ENCODE peak calls at places on chromosomes 7 and 10, in nine cellular contexts. F, O, C, R, Z, S, Q, T and G are unnamed samples. For H3K9me2, the result is how much of the 10 kb centered on the place peaks cover.

GRCh38 chr10:132987671-132988571 is 45.6 kb upstream of the CFAP46 start:
- DNase-seq in C (no peak), F (no peak), T (no peak), R (no peak), O (peak), S (no peak), Q (no peak), Z (peak), G (peak)

GRCh38 chr10:56604624-56605023 is 243.6 kb upstream of the ZWINT start:
- DNase-seq in S (no peak), O (no peak), Z (no peak), T (no peak), C (no peak), R (no peak), Q (no peak), F (no peak), G (no peak)

GRCh38 chr10:49613160-49613881 is 516 bp upstream of the CHAT start:
- DNase-seq in T (no peak), R (peak), F (no peak), Z (no peak), O (no peak), Q (no peak), S (no peak), C (no peak), G (no peak)

GRCh38 chr10:114872519-114873087 is 51.0 kb downstream of the FHIP2A start:
- DNase-seq in R (no peak), F (no peak), Q (no peak), S (no peak), Z (no peak), T (no peak), O (no peak), C (no peak), G (no peak)

GRCh38 chr7:99379043-99379577 is 4.6 kb downstream of the ARPC1B start:
- DNase-seq in S (peak), O (peak), T (peak), F (no peak), Q (peak), Z (no peak), C (peak), R (no peak), G (peak)

GRCh38 chr7:30173058-30173897 is 38.5 kb downstream of the MTURN start:
- DNase-seq in F (no peak), R (no peak), T (no peak), S (peak), Q (peak), C (peak), O (peak), Z (peak), G (peak)

GRCh38 chr7:157932498-157933218 is 595.9 kb downstream of the DNAJB6 start:
- DNase-seq in F (peak), S (peak), Z (no peak), O (no peak), T (no peak), Q (no peak), R (no peak), C (no peak), G (peak)

GRCh38 chr10:78852856-78853255 is 215.9 kb upstream of the ZMIZ1 start:
- DNase-seq in Z (no peak), T (no peak), C (no peak), S (peak), O (no peak), Q (peak), F (peak), R (peak), G (peak)

GRCh38 chr10:113309791-113310190 is 243.1 kb upstream of the HABP2 start:
- DNase-seq in Z (no peak), T (no peak), C (no peak), R (no peak), F (no peak), Q (no peak), S (no peak), O (no peak), G (no peak)

GRCh38 chr10:628386-629045 is 61.0 kb downstream of the DIP2C start:
- DNase-seq in R (no peak), F (no peak), T (no peak), Z (peak), O (no peak), S (no peak), C (no peak), Q (no peak), G (no peak)

GRCh38 chr10:132096223-132096622 is 30.5 kb downstream of the JAKMIP3 start:
- DNase-seq in O (peak), F (peak), R (no peak), Z (no peak), S (peak), T (no peak), C (peak), Q (no peak), G (peak)

GRCh38 chr10:100057948-100058347 is 23.7 kb downstream of the CPN1 start:
- DNase-seq in R (no peak), O (no peak), Z (no peak), C (no peak), Q (no peak), S (no peak), F (no peak), T (no peak), G (no peak)

DNA sequence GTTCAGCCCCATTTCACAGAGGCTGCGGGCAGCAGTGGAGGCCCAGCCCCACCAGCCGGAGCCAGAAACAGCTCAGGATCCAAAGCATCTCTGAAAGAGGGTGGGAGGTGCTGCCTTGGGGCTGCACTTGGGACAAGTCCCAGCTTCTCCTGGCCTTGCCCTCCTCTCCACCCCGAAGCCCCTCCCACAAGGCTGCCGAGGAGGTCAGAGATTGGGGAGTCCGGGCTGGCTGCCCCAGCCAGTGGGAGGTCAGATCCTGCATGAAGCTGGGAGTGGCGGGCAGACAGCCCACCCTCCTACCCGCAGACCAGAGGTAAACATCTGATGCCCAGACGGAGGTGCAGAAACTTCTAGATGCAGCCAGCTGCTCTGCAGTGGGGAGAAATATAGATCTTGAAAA is 36.8 kb upstream of the GNA12 start:
- DNase-seq in Z (peak), O (no peak), C (no peak), F (no peak), Q (no peak), R (peak), S (no peak), T (no peak), G (no peak)
- H3K9me2 ChIP-seq in Z (under half), O (under half), C (under half), F (under half), Q (under half), R (under half), S (under half), T (under half), G (under half)

GRCh38 chr7:25858562-25859411 is 293.2 kb upstream of the NFE2L3 start:
- DNase-seq in C (no peak), Z (no peak), R (peak), F (no peak), O (peak), S (no peak), T (no peak), Q (no peak), G (no peak)
- H3K4me3 ChIP-seq in C (no peak), Z (no peak), R (peak), F (no peak), O (no peak), S (no peak), T (no peak), Q (no peak), G (no peak)

GRCh38 chr10:51312817-51313216 is 238.5 kb downstream of the PRKG1 start:
- DNase-seq in O (no peak), T (no peak), Z (no peak), Q (no peak), F (no peak), C (no peak), S (no peak), R (no peak), G (no peak)

GRCh38 chr10:51311232-51311631 is 236.9 kb downstream of the PRKG1 start:
- DNase-seq in Q (no peak), Z (no peak), T (no peak), S (peak), C (no peak), R (no peak), F (no peak), O (no peak), G (peak)

GRCh38 chr10:51313259-51313658 is 239.0 kb downstream of the PRKG1 start:
- DNase-seq in O (peak), Z (no peak), S (no peak), T (no peak), C (no peak), R (no peak), F (no peak), Q (no peak), G (no peak)

GRCh38 chr10:51314079-51314835 is 240.0 kb downstream of the PRKG1 start:
- DNase-seq in T (no peak), Q (no peak), O (no peak), S (no peak), F (no peak), C (no peak), Z (no peak), R (no peak), G (no peak)
- H3K9me2 ChIP-seq in T (under half), Q (under half), O (under half), S (under half), F (under half), C (under half), Z (under half), R (under half), G (under half)

GRCh38 chr7:73980206-73980605 is 47.8 kb upstream of the ELN start:
- DNase-seq in Q (no peak), Z (peak), F (no peak), C (no peak), R (no peak), S (no peak), T (no peak), O (no peak), G (no peak)

GRCh38 chr7:73984481-73985205 is 43.3 kb upstream of the ELN start:
- DNase-seq in S (no peak), C (no peak), F (no peak), Z (no peak), O (no peak), R (no peak), T (no peak), Q (no peak), G (no peak)

GRCh38 chr7:73985737-73986141 is 42.2 kb upstream of the ELN start:
- DNase-seq in Q (no peak), R (no peak), T (no peak), Z (peak), F (no peak), S (no peak), C (no peak), O (no peak), G (no peak)

GRCh38 chr7:73986158-73986631 is 41.8 kb upstream of the ELN start:
- DNase-seq in R (no peak), F (no peak), Q (no peak), Z (peak), T (no peak), C (no peak), O (peak), S (no peak), G (peak)

GRCh38 chr7:73983437-73984164 is 44.4 kb upstream of the ELN start:
- DNase-seq in O (no peak), Q (no peak), F (no peak), C (no peak), Z (peak), R (no peak), T (no peak), S (no peak), G (no peak)
- H3K4me3 ChIP-seq in O (no peak), Q (no peak), F (no peak), C (no peak), Z (no peak), R (no peak), T (no peak), S (no peak), G (no peak)

GRCh38 chr7:52711951-52712350 is 323.5 kb upstream of the POM121L12 start:
- DNase-seq in Z (no peak), C (no peak), S (no peak), T (peak), Q (peak), R (no peak), O (no peak), F (no peak), G (no peak)
- H3K9me2 ChIP-seq in Z (under half), C (under half), S (under half), T (under half), Q (under half), R (under half), O (under half), F (under half), G (under half)

GRCh38 chr10:125151824-125152634 is 8.3 kb downstream of the CTBP2 start:
- DNase-seq in R (peak), Q (no peak), S (no peak), C (no peak), Z (no peak), O (peak), F (no peak), T (no peak), G (no peak)

GRCh38 chr10:125153693-125154490 is 6.5 kb downstream of the CTBP2 start:
- DNase-seq in O (peak), S (peak), R (no peak), Z (no peak), F (no peak), C (no peak), Q (no peak), T (no peak), G (peak)

GRCh38 chr10:125154529-125154928 is 5.8 kb downstream of the CTBP2 start:
- DNase-seq in T (no peak), O (no peak), Z (no peak), F (no peak), Q (no peak), C (no peak), R (no peak), S (no peak), G (no peak)

GRCh38 chr10:125151170-125151823 is 9.1 kb downstream of the CTBP2 start:
- DNase-seq in O (no peak), T (no peak), S (no peak), R (no peak), C (no peak), Z (no peak), Q (no peak), F (no peak), G (no peak)

GRCh38 chr10:125152646-125153368 is 7.6 kb downstream of the CTBP2 start:
- DNase-seq in S (no peak), C (no peak), T (no peak), Z (no peak), Q (no peak), F (no peak), R (no peak), O (no peak), G (peak)
- H3K4me3 ChIP-seq in S (no peak), C (no peak), T (no peak), Z (no peak), Q (no peak), F (peak), R (peak), O (peak), G (no peak)

GRCh38 chr10:124151466-124152095 is 58.2 kb upstream of the CHST15 start:
- DNase-seq in C (no peak), Q (no peak), T (no peak), Z (no peak), S (no peak), F (no peak), O (no peak), R (no peak), G (no peak)

GRCh38 chr10:124152139-124152780 is 58.9 kb upstream of the CHST15 start:
- DNase-seq in O (peak), T (no peak), Q (no peak), C (peak), Z (no peak), R (no peak), S (peak), F (peak), G (peak)

GRCh38 chr10:124149681-124150080 is 56.3 kb upstream of the CHST15 start:
- DNase-seq in Q (peak), F (no peak), O (no peak), T (peak), R (no peak), Z (peak), S (no peak), C (no peak), G (no peak)

GRCh38 chr10:124150189-124150806 is 56.9 kb upstream of the CHST15 start:
- DNase-seq in Q (no peak), S (no peak), T (peak), R (no peak), O (no peak), F (no peak), C (no peak), Z (no peak), G (no peak)

DNA sequence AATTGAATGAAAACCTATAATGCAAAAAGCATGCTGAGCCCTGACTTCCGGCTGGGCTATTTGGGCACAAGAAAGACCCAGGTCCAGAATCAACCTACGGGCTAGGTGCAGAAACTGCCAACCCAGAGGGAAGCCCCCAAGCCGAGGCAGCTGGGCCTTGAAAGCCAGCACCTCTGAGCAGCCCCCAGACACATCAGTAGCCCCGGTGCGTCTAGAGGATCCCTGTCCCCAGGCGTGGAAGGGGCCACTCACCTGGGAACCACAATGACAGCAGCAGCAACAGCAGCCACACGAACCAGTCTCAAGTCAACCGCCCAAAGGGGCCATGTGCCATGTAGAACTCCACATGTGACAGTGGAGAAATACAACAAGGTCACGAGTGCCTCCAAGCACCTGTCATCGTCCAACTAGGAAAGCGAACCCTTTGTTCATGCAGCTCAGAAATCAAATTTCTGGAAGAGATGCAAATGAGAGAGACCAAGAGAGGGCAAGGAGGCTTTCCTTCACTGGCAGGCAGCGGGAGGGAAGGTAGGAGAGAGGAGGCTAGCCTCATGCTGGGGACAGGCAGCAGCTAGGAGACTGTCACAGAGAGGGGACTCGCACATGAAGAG is 57.5 kb upstream of the CHST15 start:
- DNase-seq in Z (no peak), C (no peak), F (no peak), R (no peak), T (no peak), O (no peak), Q (no peak), S (no peak), G (no peak)
- H3K9me2 ChIP-seq in Z (under half), C (under half), F (under half), R (under half), T (under half), O (under half), Q (under half), S (under half), G (under half)

GRCh38 chr7:41708621-41709358 is 5.9 kb upstream of the INHBA start:
- DNase-seq in F (no peak), C (no peak), T (no peak), S (no peak), O (no peak), Q (no peak), Z (no peak), R (no peak), G (no peak)

GRCh38 chr7:41709621-41710020 is 6.7 kb upstream of the INHBA start:
- DNase-seq in R (no peak), Q (no peak), Z (no peak), C (no peak), F (no peak), S (peak), O (no peak), T (no peak), G (peak)

GRCh38 chr7:41705109-41705871 is 2.4 kb upstream of the INHBA start:
- DNase-seq in Q (peak), F (no peak), T (peak), R (peak), O (peak), Z (peak), S (peak), C (peak), G (peak)

GRCh38 chr7:41702635-41703371 is at the start of gene INHBA:
- DNase-seq in O (peak), S (peak), F (no peak), T (no peak), R (no peak), Z (peak), Q (no peak), C (peak), G (peak)

DNA sequence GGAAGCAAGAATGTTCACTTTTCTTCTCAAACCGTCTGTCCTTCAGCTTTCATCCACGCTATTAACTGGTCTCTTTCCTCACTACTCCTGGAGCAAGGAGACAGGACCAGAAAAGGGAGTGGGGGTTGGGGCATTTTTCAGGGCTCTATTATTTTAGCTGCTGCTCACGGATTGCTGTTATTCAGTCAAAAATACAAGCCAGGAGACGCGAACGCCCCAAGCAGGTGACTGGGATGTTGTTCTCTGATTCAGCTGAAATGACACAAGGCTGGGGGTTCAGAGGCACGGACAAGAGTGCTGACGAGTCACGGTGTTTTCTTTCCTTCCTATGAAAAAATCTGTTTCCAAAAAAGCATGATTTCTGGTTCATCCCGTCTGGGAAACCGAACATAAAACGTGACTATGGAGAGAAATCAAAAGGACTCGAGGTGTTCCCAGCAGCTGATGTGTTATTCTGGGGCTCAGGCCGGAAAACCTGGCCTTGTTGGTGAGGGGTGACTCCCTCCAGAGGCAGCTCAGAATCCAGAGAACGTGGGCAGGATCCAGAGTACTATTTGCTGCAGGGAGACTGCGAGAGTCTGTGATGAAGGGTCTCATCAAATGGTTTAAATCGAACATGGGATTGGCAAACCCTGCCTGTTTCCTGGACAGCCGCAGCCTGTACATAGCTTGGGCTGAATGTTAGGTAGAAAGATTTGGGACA is 3.5 kb upstream of the INHBA start:
- DNase-seq in O (no peak), S (peak), F (no peak), T (no peak), R (peak), Z (no peak), C (no peak), Q (no peak), G (no peak)
- H3K4me3 ChIP-seq in O (no peak), S (peak), F (no peak), T (peak), R (peak), Z (peak), C (no peak), Q (no peak), G (no peak)

GRCh38 chr7:96233084-96233483 is 88.8 kb downstream of the SLC25A13 start:
- DNase-seq in R (no peak), Q (no peak), T (no peak), S (no peak), C (no peak), Z (no peak), F (no peak), O (no peak), G (no peak)

GRCh38 chr7:96224073-96224472 is 97.8 kb downstream of the SLC25A13 start:
- DNase-seq in O (no peak), Z (no peak), C (no peak), Q (no peak), R (no peak), T (no peak), S (no peak), F (no peak), G (no peak)

GRCh38 chr7:96225251-96225650 is 96.6 kb downstream of the SLC25A13 start:
- DNase-seq in Z (no peak), O (no peak), C (no peak), Q (no peak), R (no peak), S (no peak), T (no peak), F (no peak), G (no peak)

GRCh38 chr7:96224682-96225081 is 97.2 kb downstream of the SLC25A13 start:
- DNase-seq in R (peak), S (peak), F (no peak), O (no peak), Q (no peak), C (no peak), T (no peak), Z (peak), G (no peak)

DNA sequence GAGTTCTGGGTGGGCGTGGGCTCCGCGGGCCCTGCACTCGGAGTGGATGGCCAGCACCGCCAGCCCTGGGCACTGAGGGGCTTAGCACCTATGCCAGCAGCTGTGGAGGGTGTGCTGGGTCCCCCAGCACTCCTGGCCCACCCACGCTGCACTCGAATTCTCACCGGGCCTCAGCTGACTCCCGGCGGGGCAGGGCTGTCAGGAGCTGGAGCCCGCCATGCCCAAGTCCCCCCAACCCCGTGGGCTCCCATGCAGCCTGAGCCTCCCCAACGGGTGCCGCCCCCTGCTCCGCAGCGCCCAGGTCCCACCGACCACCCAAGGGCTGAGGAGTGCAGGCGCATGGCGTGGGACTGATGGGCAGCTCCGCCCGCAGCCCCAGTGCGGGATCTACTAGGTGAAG is 93.1 kb downstream of the SLC25A13 start:
- DNase-seq in Q (no peak), F (no peak), O (no peak), S (no peak), Z (no peak), T (no peak), R (no peak), C (no peak), G (no peak)
- H3K9me2 ChIP-seq in Q (under half), F (under half), O (under half), S (under half), Z (under half), T (under half), R (under half), C (under half), G (under half)

GRCh38 chr10:103193820-103194529 is 903 bp upstream of the NT5C2 start:
- DNase-seq in C (peak), R (peak), Q (no peak), T (no peak), F (peak), Z (peak), S (peak), O (no peak), G (peak)
- H3K4me3 ChIP-seq in C (peak), R (peak), Q (peak), T (peak), F (peak), Z (no peak), S (peak), O (no peak), G (peak)